ENCODE peak calls at places on chromosomes 4 and X, in eight cellular contexts. E is RWPE2, J is fibroblast of pulmonary artery, K is IMR-90, W is heart right ventricle, M is Panc1, A is glutamatergic neuron, C is cardiac fibroblast. B is an unnamed sample.

GRCh38 chr4:11427201-11427996 is 1.3 kb downstream of the HS3ST1 start:
- DNase-seq in C (no peak), A (peak; percentile 28), W (no peak), E (no peak), M (no peak), J (no peak), K (no peak), B (peak; percentile 25)

GRCh38 chr4:109850601-109851000 is 2.7 kb downstream of the LRIT3 start:
- DNase-seq in C (no peak), J (no peak), W (no peak), E (no peak), M (no peak), A (no peak), K (no peak), B (no peak)

GRCh38 chr4:164615964-164616363 is 138.0 kb upstream of the SMIM31 start:
- DNase-seq in M (no peak), C (no peak), W (no peak), K (no peak), A (no peak), E (no peak), J (no peak), B (no peak)

GRCh38 chrX:30643313-30643821 is 9.9 kb upstream of the GK start:
- DNase-seq in M (no peak), K (peak; percentile 85), A (no peak), C (peak; percentile 75), W (no peak), J (peak; percentile 84), E (no peak), B (no peak)

GRCh38 chr4:2040391-2041233 is 18.5 kb upstream of the NAT8L start:
- DNase-seq in K (no peak), M (no peak), E (no peak), J (no peak), A (no peak), W (no peak), C (no peak), B (no peak)

GRCh38 chr4:189092596-189092995 is 848.1 kb upstream of the FRG1 start:
- DNase-seq in J (peak; percentile 6), A (no peak), W (no peak), M (no peak), C (peak; percentile 2), K (peak; percentile 42), E (no peak), B (no peak)

GRCh38 chr4:85701881-85702321 is 227.0 kb downstream of the ARHGAP24 start:
- DNase-seq in C (no peak), E (no peak), J (no peak), A (no peak), W (no peak), K (no peak), M (no peak), B (peak; percentile 36)

GRCh38 chrX:93874554-93874953 is 200.5 kb downstream of the FAM133A start:
- DNase-seq in E (no peak), M (no peak), A (peak; percentile 15), W (no peak), C (peak; percentile 2), K (no peak), J (peak; percentile 7), B (no peak)

GRCh38 chrX:72102760-72103159 is 29.0 kb downstream of the RTL5 start:
- DNase-seq in M (no peak), C (no peak), A (no peak), W (no peak), J (no peak), K (no peak), E (no peak), B (no peak)

GRCh38 chr4:185671041-185671440 is 135.7 kb upstream of the PDLIM3 start:
- DNase-seq in J (no peak), C (no peak), M (no peak), E (no peak), W (no peak), K (no peak), A (no peak), B (no peak)

GRCh38 chr4:182918791-182919302 is 1.7 kb upstream of the DCTD start:
- DNase-seq in W (no peak), A (no peak), E (no peak), K (no peak), C (no peak), J (no peak), M (no peak), B (no peak)

GRCh38 chrX:115058276-115058675 is 40.9 kb upstream of the IL13RA2 start:
- DNase-seq in E (no peak), J (peak; percentile 92), M (no peak), C (peak; percentile 92), W (peak; percentile 30), K (peak; percentile 91), A (no peak), B (no peak)

GRCh38 chr4:138500869-138501268 is 258.7 kb upstream of the SLC7A11 start:
- DNase-seq in W (no peak), C (no peak), J (no peak), K (no peak), E (no peak), M (no peak), A (no peak), B (no peak)

GRCh38 chr4:159983080-159983479 is 880.2 kb downstream of the RAPGEF2 start:
- DNase-seq in C (no peak), A (no peak), E (no peak), W (no peak), K (no peak), J (no peak), M (no peak), B (no peak)

GRCh38 chrX:22073928-22074327 is 41.8 kb downstream of the PHEX start:
- DNase-seq in K (no peak), M (no peak), E (no peak), W (no peak), A (no peak), C (no peak), J (no peak), B (no peak)

GRCh38 chr4:76950052-76950845 is 697 bp downstream of the SEPTIN11 start:
- DNase-seq in C (peak; percentile 59), A (peak; percentile 70), W (peak; percentile 33), J (peak; percentile 44), M (no peak), E (peak; percentile 64), K (no peak), B (peak; percentile 64)

GRCh38 chrX:142089193-142089592 is 115.9 kb downstream of the MAGEC2 start:
- DNase-seq in J (peak; percentile 44), K (peak; percentile 1), W (no peak), M (peak; percentile 2), C (peak; percentile 12), A (no peak), E (no peak), B (no peak)

GRCh38 chr4:41507292-41507933 is 30.5 kb upstream of the LIMCH1 start:
- DNase-seq in J (peak; percentile 51), W (no peak), E (no peak), C (peak; percentile 70), K (no peak), M (no peak), A (no peak), B (no peak)

GRCh38 chrX:140971385-140971784 is 31.0 kb upstream of the SPANXB1 start:
- DNase-seq in E (no peak), M (no peak), W (no peak), C (no peak), K (no peak), J (no peak), A (no peak), B (no peak)

GRCh38 chr4:13302876-13303275 is 181.3 kb downstream of the RAB28 start:
- DNase-seq in C (peak; percentile 15), K (no peak), A (no peak), W (no peak), E (no peak), M (no peak), J (no peak), B (no peak)

GRCh38 chr4:107380190-107380589 is 339.8 kb downstream of the PAPSS1 start:
- DNase-seq in W (no peak), A (no peak), E (no peak), M (no peak), K (no peak), C (no peak), J (no peak), B (no peak)

GRCh38 chr4:48102303-48102702 is 31.7 kb downstream of the TXK start:
- DNase-seq in A (no peak), E (no peak), M (no peak), J (no peak), K (no peak), W (no peak), C (no peak), B (no peak)
- TF ChIP-seq CTCF in A (peak; percentile 30), E (peak; percentile 27), M (peak; percentile 3), J (peak; percentile 5), K (no peak), W (no peak), C (peak; percentile 1), B (no peak)

GRCh38 chr4:3445111-3445820 is 3.5 kb downstream of the HGFAC start:
- DNase-seq in W (no peak), M (no peak), A (peak; percentile 11), J (no peak), E (no peak), C (no peak), K (no peak), B (no peak)

GRCh38 chr4:3442959-3443749 is 1.4 kb downstream of the HGFAC start:
- DNase-seq in J (peak; percentile 30), W (no peak), E (no peak), K (no peak), A (peak; percentile 73), M (no peak), C (peak; percentile 44), B (peak; percentile 95)

GRCh38 chr4:3444351-3445110 is 2.8 kb downstream of the HGFAC start:
- DNase-seq in M (no peak), J (no peak), A (peak; percentile 22), E (no peak), C (no peak), W (no peak), K (no peak), B (no peak)

GRCh38 chr4:3442460-3442958 is 741 bp downstream of the HGFAC start:
- DNase-seq in W (no peak), A (peak; percentile 18), E (no peak), M (no peak), C (no peak), J (no peak), K (no peak), B (no peak)

GRCh38 chr4:3443750-3444309 is 2.1 kb downstream of the HGFAC start:
- DNase-seq in M (no peak), C (no peak), A (peak; percentile 14), E (no peak), J (no peak), K (no peak), W (no peak), B (no peak)
- TF ChIP-seq CTCF in M (peak; percentile 59), C (no peak), A (no peak), E (peak; percentile 81), J (no peak), K (no peak), W (no peak), B (no peak)

DNA sequence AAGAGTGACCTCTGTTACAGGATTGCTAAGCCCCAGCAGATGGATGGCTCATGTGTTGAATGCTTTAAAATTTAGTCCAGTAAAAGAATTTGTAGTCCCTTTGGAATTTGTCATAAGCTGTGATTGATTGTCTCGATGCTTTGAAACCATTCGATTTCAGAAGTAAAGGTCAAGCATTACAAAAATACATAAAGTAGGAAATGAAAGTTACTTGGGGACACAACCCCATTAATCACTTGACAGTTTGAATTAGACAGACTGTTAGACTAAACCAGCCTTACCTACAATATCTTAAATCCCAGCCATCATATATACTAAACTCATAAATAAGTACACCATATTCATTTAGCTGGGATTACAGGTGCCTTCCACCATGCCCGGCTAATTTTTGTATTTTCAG is 6.6 kb downstream of the REST start:
- DNase-seq in J (no peak), K (no peak), W (no peak), A (no peak), M (no peak), E (no peak), C (no peak), B (no peak)
- TF ChIP-seq CTCF in J (no peak), K (no peak), W (no peak), A (no peak), M (no peak), E (no peak), C (no peak), B (no peak)

GRCh38 chrX:88425739-88426138 is 321.3 kb upstream of the CPXCR1 start:
- DNase-seq in M (no peak), C (peak; percentile 4), A (no peak), K (no peak), J (peak; percentile 6), W (no peak), E (no peak), B (no peak)
- TF ChIP-seq CTCF in M (peak; percentile 44), C (no peak), A (no peak), K (peak; percentile 17), J (peak; percentile 13), W (no peak), E (peak; percentile 28), B (no peak)